ENCODE peak calls at places on chromosomes 4 and X, in four cellular contexts. H, J, C and R are unnamed samples.

GRCh38 chrX:154327026-154327820 is 31.6 kb downstream of the TKTL1 start:
- DNase-seq in H (no peak), J (no peak), C (peak; percentile 27), R (no peak)

GRCh38 chr4:78528327-78528726 is 23.2 kb upstream of the ANXA3 start:
- DNase-seq in H (no peak), J (no peak), C (no peak), R (no peak)

GRCh38 chr4:17687237-17687857 is 72.9 kb downstream of the MED28 start:
- DNase-seq in H (no peak), J (no peak), C (no peak), R (no peak)

GRCh38 chr4:126230244-126230643 is 915.5 kb downstream of the FAT4 start:
- DNase-seq in H (no peak), J (no peak), C (no peak), R (no peak)

GRCh38 chr4:79163981-79164490 is 161.8 kb downstream of the NAA11 start:
- DNase-seq in H (no peak), J (no peak), C (no peak), R (no peak)

GRCh38 chr4:107035711-107036601 is at the start of gene DKK2:
- DNase-seq in H (peak; percentile 17), J (no peak), C (no peak), R (no peak)

GRCh38 chrX:34810364-34810763 is 132.2 kb upstream of the FAM47B start:
- DNase-seq in H (no peak), J (no peak), C (no peak), R (no peak)

GRCh38 chr4:71133491-71133890 is 140.0 kb downstream of the DCK start:
- DNase-seq in H (no peak), J (no peak), C (no peak), R (no peak)

GRCh38 chr4:29278580-29278979 is 1441.6 kb upstream of the PCDH7 start:
- DNase-seq in H (no peak), J (no peak), C (no peak), R (no peak)

GRCh38 chr4:101761405-101761804 is 29.1 kb upstream of the BANK1 start:
- DNase-seq in H (no peak), J (no peak), C (no peak), R (no peak)

GRCh38 chr4:70802923-70803605 is 36.6 kb downstream of the GRSF1 start:
- DNase-seq in H (no peak), J (no peak), C (no peak), R (peak; percentile 20)

GRCh38 chrX:133045986-133046385 is 50.9 kb downstream of the USP26 start:
- DNase-seq in H (peak; percentile 1), J (no peak), C (no peak), R (no peak)

GRCh38 chr4:6062133-6062532 is 43.9 kb upstream of the C4orf50 start:
- DNase-seq in H (no peak), J (no peak), C (no peak), R (no peak)

GRCh38 chr4:177185151-177185550 is 124.5 kb upstream of the NEIL3 start:
- DNase-seq in H (no peak), J (no peak), C (no peak), R (no peak)

GRCh38 chr4:134544303-134544761 is 342.7 kb upstream of the PABPC4L start:
- DNase-seq in H (no peak), J (peak; percentile 55), C (peak; percentile 95), R (no peak)

GRCh38 chrX:118519411-118520205 is 24.0 kb downstream of the DOCK11 start:
- DNase-seq in H (no peak), J (no peak), C (no peak), R (no peak)

GRCh38 chr4:55752810-55753209 is 66.8 kb upstream of the EXOC1L start:
- DNase-seq in H (no peak), J (no peak), C (no peak), R (no peak)